ENCODE peak calls at places on chromosome 14, in four cellular contexts. M, K, G and Z are unnamed samples.

GRCh38 chr14:32473476-32473875 is 144.4 kb downstream of the AKAP6 start:
- DNase-seq in M (peak; percentile 26), G (peak; percentile 72), K (no peak), Z (peak; percentile 67)

GRCh38 chr14:29630566-29631160 is 297.0 kb downstream of the PRKD1 start:
- DNase-seq in G (no peak), K (no peak), M (no peak), Z (no peak)

GRCh38 chr14:100203962-100204834 is 34.7 kb upstream of the YY1 start:
- DNase-seq in K (no peak), G (no peak), M (no peak), Z (no peak)

GRCh38 chr14:54708982-54709381 is 142.1 kb downstream of the SAMD4A start:
- DNase-seq in G (no peak), K (no peak), M (no peak), Z (no peak)

GRCh38 chr14:85535916-85536834 is 6.2 kb downstream of the FLRT2 start:
- DNase-seq in K (no peak), M (no peak), G (no peak), Z (no peak)

GRCh38 chr14:79028281-79028680 is 858.1 kb downstream of the NRXN3 start:
- DNase-seq in M (no peak), K (no peak), G (no peak), Z (no peak)

GRCh38 chr14:30553311-30553989 is 5.5 kb upstream of the G2E3 start:
- DNase-seq in K (no peak), G (no peak), M (no peak), Z (no peak)

GRCh38 chr14:35534884-35535793 is 1.2 kb downstream of the INSM2 start:
- DNase-seq in K (peak; percentile 87), M (peak; percentile 39), G (peak; percentile 75), Z (no peak)

GRCh38 chr14:29321646-29322045 is 555.1 kb downstream of the FOXG1 start:
- DNase-seq in M (no peak), G (no peak), K (no peak), Z (no peak)

GRCh38 chr14:49868720-49869114 is 16.1 kb upstream of the NEMF start:
- DNase-seq in M (no peak), G (no peak), K (no peak), Z (no peak)

GRCh38 chr14:74144789-74145188 is 60.0 kb downstream of the LIN52 start:
- DNase-seq in G (no peak), K (no peak), M (no peak), Z (no peak)

DNA sequence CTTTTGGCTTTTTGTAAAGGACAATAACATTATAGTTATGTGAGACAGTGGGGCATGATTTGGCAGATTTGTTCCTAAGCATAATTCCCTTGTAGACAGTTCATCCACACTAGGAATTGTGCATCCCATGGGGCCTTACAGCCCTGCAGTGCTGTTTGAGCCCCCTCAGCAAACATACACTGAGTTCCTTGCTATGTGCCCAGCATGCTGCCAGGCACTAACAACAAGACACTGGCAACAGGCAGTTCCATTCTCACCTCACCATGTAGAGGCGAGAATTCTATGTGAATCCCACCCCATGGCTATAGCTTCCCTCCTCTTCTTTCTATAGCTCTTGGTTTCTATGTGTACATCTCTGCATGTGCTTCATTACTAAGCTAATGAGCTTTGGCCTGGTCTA is 1.9 kb downstream of the THTPA start:
- DNase-seq in M (no peak), K (no peak), G (no peak), Z (no peak)
- H3K36me3 ChIP-seq in M (no peaks in the 10 kb centered on the region), K (peaks cover 12% of the 10 kb centered on the region), G (no peaks in the 10 kb centered on the region), Z (no peaks in the 10 kb centered on the region)

DNA sequence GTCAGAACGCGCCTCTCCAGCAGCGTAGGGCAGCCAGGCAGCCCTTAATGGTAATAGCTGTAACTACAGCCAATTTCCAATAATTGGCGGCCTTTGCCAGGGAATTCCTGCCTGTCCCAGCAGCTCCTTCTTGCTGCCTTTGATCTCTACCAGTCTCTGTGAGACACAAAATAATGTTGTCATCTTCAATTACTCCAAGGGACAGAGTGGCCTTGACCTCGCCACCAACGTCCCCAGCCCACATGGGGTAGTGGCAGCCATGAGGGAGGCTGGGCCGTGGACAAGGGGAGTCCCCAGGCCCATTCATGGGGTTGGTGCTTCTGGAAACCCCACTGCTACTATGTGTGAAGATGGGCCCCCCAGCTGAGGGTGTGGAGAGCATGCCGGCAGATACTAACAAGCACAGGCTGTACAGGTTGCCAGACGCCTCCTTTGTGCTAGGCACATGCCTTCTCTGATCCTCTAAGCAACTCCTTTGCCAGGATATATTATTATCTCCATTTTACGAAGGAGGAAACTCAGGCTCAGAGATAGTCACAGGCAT is 17.4 kb upstream of the CLMN start:
- DNase-seq in M (no peak), G (no peak), K (no peak), Z (no peak)
- H3K9me3 ChIP-seq in M (no peaks in the 10 kb centered on the region), G (peaks cover 4% of the 10 kb centered on the region), K (no peaks in the 10 kb centered on the region), Z (no peaks in the 10 kb centered on the region)

DNA sequence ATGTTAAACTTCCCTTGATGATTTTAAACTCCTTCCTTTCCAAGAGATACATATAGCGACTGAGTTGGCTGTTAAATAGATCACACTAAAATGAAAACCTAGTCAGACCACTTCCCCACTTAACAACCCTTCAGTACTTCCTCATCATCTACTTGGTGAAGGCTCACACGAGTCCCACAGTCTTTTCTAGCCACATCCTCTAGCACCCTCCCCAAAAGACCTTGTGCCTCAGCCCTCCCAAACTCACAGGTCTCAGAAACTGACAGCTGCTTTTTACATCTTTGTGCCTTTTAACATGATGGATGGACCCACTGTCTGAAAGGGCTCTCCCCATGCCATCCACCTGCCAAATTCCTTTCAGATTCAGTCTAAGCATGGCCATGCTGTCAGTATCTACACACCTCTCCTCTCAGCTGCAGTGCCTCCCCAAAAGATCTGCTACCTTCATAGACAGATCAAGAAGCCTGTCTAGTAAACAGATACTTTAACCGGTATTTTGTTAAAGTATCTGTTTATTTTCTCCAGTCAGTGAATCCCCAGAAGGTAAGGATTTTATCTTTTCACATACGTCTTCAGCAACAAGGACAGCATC is 65.1 kb upstream of the GPHB5 start:
- DNase-seq in G (no peak), K (no peak), M (no peak), Z (no peak)
- H3K36me3 ChIP-seq in G (peaks cover 5% of the 10 kb centered on the region), K (peaks cover 26% of the 10 kb centered on the region), M (peaks cover 61% of the 10 kb centered on the region), Z (peaks cover 40% of the 10 kb centered on the region)

GRCh38 chr14:27688823-27689444 is 1077.7 kb upstream of the FOXG1 start:
- DNase-seq in M (no peak), G (no peak), K (no peak), Z (no peak)
- H3K9me3 ChIP-seq in M (no peaks in the 10 kb centered on the region), G (no peaks in the 10 kb centered on the region), K (no peaks in the 10 kb centered on the region), Z (no peaks in the 10 kb centered on the region)

DNA sequence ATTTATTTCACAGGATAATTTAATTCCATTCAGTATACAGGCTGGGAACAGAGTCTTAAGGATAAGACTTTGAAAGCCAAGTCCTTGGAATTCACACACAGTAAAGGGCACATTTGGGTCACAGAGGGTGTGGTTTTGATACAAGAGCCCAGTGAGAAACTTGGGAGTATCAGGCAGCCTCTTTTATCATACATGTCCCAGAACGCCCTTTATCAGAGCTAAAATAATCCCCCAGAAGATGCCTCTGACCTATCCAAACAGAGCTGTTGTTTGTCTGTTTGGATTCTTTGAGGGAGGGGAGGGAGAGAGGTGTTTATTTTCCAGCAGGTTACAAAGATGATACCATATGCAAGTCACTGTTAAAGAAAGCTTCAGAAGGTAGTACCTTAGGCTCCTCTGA is 167.6 kb downstream of the PRKCH start:
- DNase-seq in K (no peak), M (no peak), G (no peak), Z (no peak)
- H3K36me3 ChIP-seq in K (peaks cover 11% of the 10 kb centered on the region), M (no peaks in the 10 kb centered on the region), G (no peaks in the 10 kb centered on the region), Z (no peaks in the 10 kb centered on the region)

GRCh38 chr14:105847400-105847799 is 321.0 kb downstream of the TMEM121 start:
- DNase-seq in G (no peak), K (no peak), M (peak; percentile 7), Z (no peak)

GRCh38 chr14:105844047-105844630 is 317.8 kb downstream of the TMEM121 start:
- DNase-seq in G (no peak), K (no peak), M (peak; percentile 8), Z (no peak)

GRCh38 chr14:105845725-105846309 is 319.4 kb downstream of the TMEM121 start:
- DNase-seq in G (no peak), M (peak; percentile 9), K (no peak), Z (no peak)

GRCh38 chr14:105844810-105845724 is 318.7 kb downstream of the TMEM121 start:
- DNase-seq in K (no peak), G (no peak), M (peak; percentile 15), Z (no peak)

GRCh38 chr14:105846312-105846711 is 319.9 kb downstream of the TMEM121 start:
- DNase-seq in M (peak; percentile 7), G (no peak), K (no peak), Z (no peak)
- H3K9me3 ChIP-seq in M (no peaks in the 10 kb centered on the region), G (no peaks in the 10 kb centered on the region), K (no peaks in the 10 kb centered on the region), Z (no peaks in the 10 kb centered on the region)

DNA sequence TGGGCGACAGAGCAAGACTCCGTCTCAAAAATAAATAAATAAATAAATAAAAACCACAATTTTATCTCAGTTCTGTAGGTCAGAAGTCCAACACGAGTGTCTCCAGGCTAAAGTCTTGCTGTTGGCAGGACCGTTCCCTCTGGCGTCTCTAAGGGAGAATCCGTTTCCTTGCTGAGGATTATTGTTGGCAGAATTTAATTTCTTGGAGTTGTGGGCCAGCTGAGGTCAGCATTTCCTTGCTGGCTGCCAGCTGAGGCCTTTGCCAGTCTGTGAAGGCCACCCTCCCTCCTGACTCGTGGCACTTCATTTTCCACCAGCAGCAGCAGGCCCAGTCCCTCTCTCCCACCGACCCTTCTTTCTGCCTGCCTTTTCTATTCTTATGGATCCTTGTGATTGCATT is 17.2 kb downstream of the PSMC1 start:
- DNase-seq in M (peak; percentile 37), K (no peak), G (peak; percentile 72), Z (no peak)
- H3K36me3 ChIP-seq in M (peaks cover 63% of the 10 kb centered on the region), K (peaks cover 39% of the 10 kb centered on the region), G (peaks cover 7% of the 10 kb centered on the region), Z (peaks cover 76% of the 10 kb centered on the region)